ENCODE peak calls at places on chromosomes 3 and 15, in seven cellular contexts. W is mesothelial cell of epicardium; Z is mucosa of descending colon; S is NCI-H1048; P is activated naive CD4-positive, alpha-beta T cell treated with Interleukin-2 at 50 U/mL for 16 hours; U is HT1080; V is AG08396. T is an unnamed sample.

GRCh38 chr3:108062051-108062450 is 28.8 kb downstream of the CD47 start:
- DNase-seq in W (no peak), Z (no peak), S (no peak), P (no peak), U (no peak), V (no peak), T (no peak)

GRCh38 chr3:195219351-195220045 is 51.5 kb downstream of the XXYLT1 start:
- DNase-seq in W (no peak), Z (no peak), S (no peak), P (no peak), U (no peak), V (no peak), T (no peak)

GRCh38 chr3:9069971-9070370 is 106.7 kb upstream of the RAD18 start:
- DNase-seq in W (no peak), Z (no peak), S (no peak), P (no peak), U (no peak), V (no peak), T (no peak)

GRCh38 chr15:34496616-34497015 is 59.0 kb upstream of the GOLGA8A start:
- DNase-seq in W (no peak), Z (no peak), S (no peak), P (no peak), U (no peak), V (no peak), T (no peak)

GRCh38 chr15:68994149-68994548 is 20.3 kb upstream of the NOX5 start:
- DNase-seq in W (no peak), Z (no peak), S (no peak), P (no peak), U (peak), V (peak), T (no peak)

GRCh38 chr15:47806008-47806407 is 88.7 kb downstream of the SEMA6D start:
- DNase-seq in W (no peak), Z (no peak), S (peak), P (no peak), U (no peak), V (no peak), T (no peak)

GRCh38 chr3:42880601-42881451 is 5.1 kb upstream of the CYP8B1 start:
- DNase-seq in W (peak), Z (peak), S (peak), P (peak), U (peak), V (peak), T (peak)

GRCh38 chr3:181899702-181900101 is 188.0 kb downstream of the SOX2 start:
- DNase-seq in W (no peak), Z (no peak), S (no peak), P (no peak), U (peak), V (no peak), T (no peak)

GRCh38 chr3:146550743-146551510 is 6.5 kb upstream of the PLSCR1 start:
- DNase-seq in W (no peak), Z (no peak), S (no peak), P (no peak), U (peak), V (peak), T (no peak)

GRCh38 chr3:171309906-171310359 is 150.3 kb downstream of the TNIK start:
- DNase-seq in W (no peak), Z (no peak), S (no peak), P (no peak), U (peak), V (peak), T (no peak)

GRCh38 chr3:47113669-47114365 is 50.1 kb downstream of the SETD2 start:
- DNase-seq in W (no peak), Z (no peak), S (no peak), P (no peak), U (peak), V (peak), T (no peak)

GRCh38 chr15:80730931-80731330 is 35.8 kb downstream of the ABHD17C start:
- DNase-seq in W (no peak), Z (no peak), S (no peak), P (no peak), U (no peak), V (no peak), T (no peak)

GRCh38 chr3:52685705-52686691 is at the start of the genes GNL3 and PBRM1:
- DNase-seq in W (peak), Z (peak), S (peak), P (peak), U (peak), V (peak), T (peak)

GRCh38 chr15:62128916-62129315 is 36.2 kb downstream of the C2CD4B start:
- DNase-seq in W (no peak), Z (no peak), S (no peak), P (no peak), U (no peak), V (no peak), T (no peak)

GRCh38 chr3:116050311-116050710 is 395.0 kb downstream of the LSAMP start:
- DNase-seq in W (no peak), Z (no peak), S (no peak), P (no peak), U (no peak), V (no peak), T (no peak)

GRCh38 chr15:63157891-63158431 is 684 bp upstream of the RPS27L start:
- DNase-seq in W (peak), Z (peak), S (no peak), P (peak), U (peak), V (peak), T (no peak)

GRCh38 chr3:43432462-43432861 is 146.1 kb downstream of the SNRK start:
- DNase-seq in W (no peak), Z (no peak), S (no peak), P (no peak), U (no peak), V (no peak), T (no peak)

GRCh38 chr3:46312996-46313395 is 40.9 kb upstream of the CCR2 start:
- DNase-seq in W (no peak), Z (peak), S (no peak), P (no peak), U (no peak), V (no peak), T (no peak)

GRCh38 chr3:132870596-132870995 is 148.4 kb upstream of the NPHP3 start:
- DNase-seq in W (no peak), Z (no peak), S (no peak), P (no peak), U (no peak), V (no peak), T (no peak)

GRCh38 chr3:190031887-190032752 is 88.6 kb downstream of the P3H2 start:
- DNase-seq in W (no peak), Z (no peak), S (no peak), P (no peak), U (no peak), V (no peak), T (no peak)

GRCh38 chr3:72152551-72153476 is 367.9 kb upstream of the PROK2 start:
- DNase-seq in W (peak), Z (peak), S (no peak), P (no peak), U (peak), V (peak), T (peak)

GRCh38 chr3:46284981-46285683 is 42.9 kb downstream of the CCR3 start:
- DNase-seq in W (no peak), Z (peak), S (no peak), P (peak), U (no peak), V (no peak), T (no peak)

GRCh38 chr3:30894521-30895289 is at the start of gene GADL1:
- DNase-seq in W (peak), Z (no peak), S (peak), P (peak), U (no peak), V (peak), T (peak)

GRCh38 chr3:40828741-40829415 is 304.1 kb downstream of the ZNF621 start:
- DNase-seq in W (no peak), Z (no peak), S (no peak), P (no peak), U (no peak), V (no peak), T (no peak)

T was measured in right lobe of liver.